ENCODE peak calls at places on chromosomes 3 and 15, in nine cellular contexts. N, C, U, P, M, D, T, Z and L are unnamed samples.

GRCh38 chr3:39850707-39851014 is 41.3 kb downstream of the MYRIP start:
- DNase-seq in T (no peak), D (no peak), U (no peak), Z (no peak), P (no peak), N (no peak), M (no peak), C (no peak), L (no peak)

GRCh38 chr3:143252931-143253330 is 133.4 kb downstream of the CHST2 start:
- DNase-seq in M (no peak), N (no peak), T (no peak), P (no peak), U (no peak), Z (no peak), D (no peak), C (no peak), L (no peak)

GRCh38 chr3:28575100-28575747 is 226.6 kb upstream of the AZI2 start:
- DNase-seq in C (no peak), T (no peak), D (no peak), P (no peak), U (peak; percentile 70), N (no peak), M (peak; percentile 36), Z (no peak), L (no peak)

GRCh38 chr3:153977148-153977547 is 144.0 kb upstream of the ARHGEF26 start:
- DNase-seq in N (no peak), P (peak; percentile 55), T (no peak), Z (no peak), D (no peak), U (no peak), C (no peak), M (no peak), L (no peak)

GRCh38 chr3:105564546-105565288 is 198.0 kb downstream of the ALCAM start:
- DNase-seq in M (no peak), C (no peak), U (no peak), Z (no peak), N (no peak), D (no peak), P (no peak), T (no peak), L (no peak)

GRCh38 chr3:146896711-146897110 is 291.6 kb upstream of the PLSCR5 start:
- DNase-seq in U (no peak), T (no peak), P (no peak), D (no peak), Z (no peak), N (no peak), M (no peak), C (no peak), L (no peak)

GRCh38 chr15:63157891-63158431 is 684 bp upstream of the RPS27L start:
- DNase-seq in C (no peak), D (peak; percentile 43), T (peak; percentile 11), U (no peak), M (peak; percentile 27), P (peak; percentile 60), Z (no peak), N (no peak), L (peak; percentile 45)

GRCh38 chr3:186839874-186840641 is 2.5 kb upstream of the ADIPOQ start:
- DNase-seq in M (no peak), T (no peak), D (no peak), Z (no peak), C (no peak), N (no peak), U (no peak), P (no peak), L (no peak)

GRCh38 chr15:32857732-32858131 is 139.9 kb downstream of the GREM1 start:
- DNase-seq in M (no peak), T (no peak), D (peak; percentile 62), U (no peak), P (no peak), Z (no peak), C (no peak), N (no peak), L (no peak)

GRCh38 chr3:141646760-141647561 is 91.1 kb upstream of the RNF7 start:
- DNase-seq in Z (no peak), U (no peak), D (peak; percentile 72), M (peak; percentile 65), P (no peak), C (no peak), T (no peak), N (peak; percentile 32), L (peak; percentile 76)

GRCh38 chr15:37015025-37015424 is 85.3 kb downstream of the MEIS2 start:
- DNase-seq in U (no peak), M (no peak), C (no peak), T (no peak), P (no peak), Z (no peak), N (peak; percentile 61), D (peak; percentile 88), L (no peak)

GRCh38 chr15:89772933-89773583 is 3.1 kb upstream of the MESP2 start:
- DNase-seq in C (no peak), Z (no peak), P (no peak), U (no peak), M (no peak), T (no peak), D (peak; percentile 52), N (peak; percentile 50), L (no peak)

GRCh38 chr3:132637590-132637989 is 22.0 kb downstream of the ACAD11 start:
- DNase-seq in P (no peak), Z (no peak), D (peak; percentile 90), M (no peak), C (no peak), T (no peak), N (peak; percentile 47), U (no peak), L (no peak)

GRCh38 chr15:57427367-57427821 is 51.1 kb downstream of the CGNL1 start:
- DNase-seq in D (peak; percentile 22), C (no peak), U (no peak), P (no peak), T (no peak), Z (no peak), N (no peak), M (no peak), L (no peak)

DNA sequence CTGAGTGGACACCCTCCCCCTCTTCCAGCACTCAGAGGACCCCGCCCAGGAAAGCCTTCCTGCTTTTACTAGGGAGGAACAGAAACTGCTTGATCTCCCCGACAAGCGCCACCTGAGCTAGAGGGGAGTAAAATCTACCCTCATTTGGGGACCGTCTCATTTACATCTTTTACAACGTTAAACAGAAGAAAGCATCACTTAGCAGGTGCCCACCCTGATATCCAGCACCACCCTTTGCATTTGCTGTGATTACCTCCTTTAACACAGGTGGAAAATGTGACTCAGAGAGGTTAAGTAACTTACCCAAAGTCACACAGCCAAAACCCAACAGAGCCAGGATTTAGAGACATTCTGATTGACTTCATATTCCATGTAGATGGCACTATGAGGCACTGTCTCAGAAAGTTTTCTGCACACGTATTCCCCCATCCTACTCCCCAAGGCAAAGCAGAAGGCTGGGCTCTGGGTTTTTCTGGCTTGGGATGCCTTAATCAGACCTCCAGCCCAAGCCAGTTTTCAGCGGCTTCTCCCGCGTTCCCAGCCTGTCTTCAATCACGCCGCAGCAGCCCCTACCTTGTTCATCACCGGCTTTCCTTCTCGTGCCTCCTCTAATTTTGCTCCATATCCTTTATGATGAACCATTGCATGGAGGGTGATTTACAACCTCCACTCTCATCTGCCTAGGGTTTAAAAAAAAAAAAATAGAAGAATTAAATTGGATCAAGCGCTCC is 314.5 kb upstream of the PROK2 start:
- DNase-seq in U (no peak), T (no peak), M (no peak), D (no peak), Z (no peak), N (no peak), P (no peak), C (no peak), L (no peak)
- H3K27me3 ChIP-seq in U (no peaks in the 10 kb centered on the region), T (no peaks in the 10 kb centered on the region), M (no peaks in the 10 kb centered on the region), D (peaks cover 22% of the 10 kb centered on the region), Z (no peaks in the 10 kb centered on the region), N (peaks cover 78% of the 10 kb centered on the region), P (no peaks in the 10 kb centered on the region), C (no peaks in the 10 kb centered on the region), L (no peaks in the 10 kb centered on the region)

GRCh38 chr3:177842743-177843734 is 645.8 kb upstream of the TBL1XR1 start:
- DNase-seq in C (no peak), P (no peak), N (no peak), U (no peak), Z (no peak), M (no peak), T (no peak), D (no peak), L (no peak)
- H3K27me3 ChIP-seq in C (no peaks in the 10 kb centered on the region), P (no peaks in the 10 kb centered on the region), N (no peaks in the 10 kb centered on the region), U (no peaks in the 10 kb centered on the region), Z (no peaks in the 10 kb centered on the region), M (no peaks in the 10 kb centered on the region), T (no peaks in the 10 kb centered on the region), D (no peaks in the 10 kb centered on the region), L (peaks cover 2% of the 10 kb centered on the region)

GRCh38 chr15:66019377-66019776 is 150.1 kb downstream of the RAB11A start:
- DNase-seq in C (no peak), U (no peak), P (no peak), Z (no peak), M (no peak), N (no peak), D (no peak), T (no peak), L (no peak)
- H3K27me3 ChIP-seq in C (no peaks in the 10 kb centered on the region), U (peaks cover 5% of the 10 kb centered on the region), P (no peaks in the 10 kb centered on the region), Z (no peaks in the 10 kb centered on the region), M (no peaks in the 10 kb centered on the region), N (peaks cover 7% of the 10 kb centered on the region), D (peaks cover 2% of the 10 kb centered on the region), T (no peaks in the 10 kb centered on the region), L (peaks cover 10% of the 10 kb centered on the region)

DNA sequence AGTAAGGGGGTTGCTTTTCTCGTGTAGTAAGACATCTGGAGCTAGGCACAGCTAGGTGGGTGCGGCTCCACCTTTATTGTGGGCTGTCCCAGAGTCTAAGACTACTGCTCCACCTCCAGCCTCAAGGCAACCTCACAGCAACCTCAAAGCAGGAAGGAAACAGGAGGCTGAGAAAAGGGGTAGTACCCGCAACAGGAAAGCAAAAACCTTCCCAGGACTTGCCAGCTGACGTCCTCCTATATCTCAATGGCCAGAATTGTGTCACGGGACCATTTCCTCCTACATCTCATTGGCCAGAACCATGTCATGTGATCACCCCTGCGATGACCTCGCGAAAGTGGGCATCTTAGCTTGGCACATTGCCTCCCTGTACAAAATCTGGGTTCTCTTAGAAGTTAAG is 4.3 kb upstream of the GPR160 start:
- DNase-seq in U (no peak), N (no peak), Z (peak; percentile 66), M (no peak), T (peak; percentile 55), D (no peak), P (no peak), C (no peak), L (peak; percentile 74)
- H3K27me3 ChIP-seq in U (peaks cover 5% of the 10 kb centered on the region), N (peaks cover 8% of the 10 kb centered on the region), Z (no peaks in the 10 kb centered on the region), M (no peaks in the 10 kb centered on the region), T (no peaks in the 10 kb centered on the region), D (no peaks in the 10 kb centered on the region), P (peaks cover 2% of the 10 kb centered on the region), C (peaks cover under 1% of the 10 kb centered on the region), L (no peaks in the 10 kb centered on the region)

DNA sequence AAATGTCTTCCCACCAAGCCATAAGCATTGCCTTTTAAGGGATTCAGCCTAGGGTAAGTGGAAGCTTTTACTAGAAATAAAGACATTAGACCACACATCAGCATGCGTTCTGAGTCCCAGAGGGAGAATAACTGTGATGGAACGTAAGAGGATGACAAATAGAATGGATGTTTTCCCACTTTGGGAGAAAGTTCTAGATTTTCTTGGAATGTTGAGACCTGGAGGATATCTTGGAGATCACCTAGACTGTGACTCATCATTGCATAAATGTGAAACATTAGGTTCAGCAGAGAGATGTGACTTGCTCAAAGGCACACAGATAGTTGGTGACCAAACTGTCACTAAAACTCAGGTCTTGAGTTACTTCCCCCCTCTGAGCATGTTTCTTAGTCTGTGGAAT is 69.1 kb downstream of the ST8SIA2 start:
- DNase-seq in T (no peak), C (no peak), M (no peak), Z (no peak), D (no peak), P (no peak), U (no peak), N (no peak), L (no peak)
- H3K27me3 ChIP-seq in T (no peaks in the 10 kb centered on the region), C (no peaks in the 10 kb centered on the region), M (no peaks in the 10 kb centered on the region), Z (no peaks in the 10 kb centered on the region), D (no peaks in the 10 kb centered on the region), P (no peaks in the 10 kb centered on the region), U (peaks cover 12% of the 10 kb centered on the region), N (no peaks in the 10 kb centered on the region), L (peaks cover 2% of the 10 kb centered on the region)